ENCODE peak calls at places on chromosomes 5 and 9, in ten cellular contexts. H is islet precursor cell; E is ELR; A is activated CD4-positive, alpha-beta T cell treated with anti-CD3 and anti-CD28 coated beads, Interleukin-2, amount 50 U/mL, for 1 hour; R is foreskin fibroblast; I is ACHN; V is HCEC 1CT; Y is SW480; G is amniotic stem cell; Z is mucosa of descending colon. T is an unnamed sample.
A peak's percentile ranks its signal among the peaks of the same experiment; 100 is the strongest.

GRCh38 chr9:136604823-136605525 is 57.7 kb upstream of the EGFL7 start:
- DNase-seq in Y (no peak), H (no peak), V (no peak), I (no peak), E (no peak), A (no peak), G (no peak), R (no peak), Z (peak; percentile 89), T (no peak)

GRCh38 chr9:78383130-78383529 is 86.2 kb downstream of the PSAT1 start:
- DNase-seq in E (peak; percentile 32), H (no peak), Y (peak; percentile 2), A (no peak), G (peak; percentile 31), V (peak; percentile 57), Z (no peak), R (peak; percentile 41), I (no peak), T (no peak)

GRCh38 chr5:25285116-25285515 is 640.3 kb upstream of the CDH10 start:
- DNase-seq in Y (no peak), I (peak; percentile 41), H (no peak), E (no peak), R (no peak), V (no peak), Z (no peak), G (no peak), A (no peak), T (no peak)

GRCh38 chr9:92626484-92626883 is 43.4 kb downstream of the IPPK start:
- DNase-seq in Y (no peak), E (no peak), V (no peak), A (no peak), Z (no peak), H (no peak), R (no peak), G (no peak), I (no peak), T (no peak)

GRCh38 chr9:1276474-1276873 is 226.3 kb downstream of the DMRT2 start:
- DNase-seq in R (no peak), G (no peak), V (no peak), Y (no peak), A (no peak), H (no peak), Z (no peak), E (no peak), I (no peak), T (no peak)

GRCh38 chr5:76542887-76543690 is 80.1 kb downstream of the F2RL2 start:
- DNase-seq in R (no peak), A (peak; percentile 55), Z (no peak), H (no peak), G (no peak), Y (no peak), I (no peak), E (no peak), V (no peak), T (peak; percentile 60)

GRCh38 chr9:96553070-96553469 is 66.6 kb downstream of the CDC14B start:
- DNase-seq in A (no peak), R (peak; percentile 60), Y (no peak), I (no peak), V (peak; percentile 85), G (peak; percentile 67), E (peak; percentile 94), Z (no peak), H (no peak), T (no peak)

GRCh38 chr5:107388111-107388861 is 282.5 kb downstream of the EFNA5 start:
- DNase-seq in V (peak; percentile 90), R (peak; percentile 89), A (no peak), H (no peak), I (no peak), G (peak; percentile 57), Z (no peak), E (peak; percentile 66), Y (peak; percentile 71), T (no peak)

GRCh38 chr5:62307364-62307689 is 1.3 kb downstream of the KIF2A start:
- DNase-seq in Y (no peak), Z (no peak), E (no peak), I (no peak), G (no peak), A (no peak), V (no peak), R (no peak), H (no peak), T (no peak)

GRCh38 chr9:118782790-118783463 is 586.3 kb downstream of the BRINP1 start:
- DNase-seq in G (no peak), H (no peak), Y (no peak), E (no peak), A (no peak), V (no peak), I (no peak), Z (no peak), R (no peak), T (no peak)

GRCh38 chr5:149210968-149211495 is 60.6 kb upstream of the AFAP1L1 start:
- DNase-seq in E (peak; percentile 37), H (no peak), I (no peak), G (no peak), Z (no peak), V (no peak), Y (peak; percentile 72), R (no peak), A (no peak), T (no peak)

GRCh38 chr9:90544488-90544887 is 98.1 kb downstream of the DIRAS2 start:
- DNase-seq in Y (no peak), Z (no peak), G (no peak), E (no peak), V (no peak), A (no peak), I (no peak), R (no peak), H (no peak), T (no peak)

GRCh38 chr9:135914921-135915320 is 7.6 kb upstream of the CAMSAP1 start:
- DNase-seq in H (no peak), A (no peak), Z (no peak), V (peak; percentile 41), Y (no peak), G (no peak), E (peak; percentile 64), I (no peak), R (peak; percentile 21), T (no peak)

GRCh38 chr9:136328622-136329041 is 1.3 kb downstream of the GPSM1 start:
- DNase-seq in H (no peak), A (no peak), R (peak; percentile 43), Z (no peak), I (no peak), E (peak; percentile 43), Y (no peak), V (no peak), G (no peak), T (no peak)

GRCh38 chr5:119327018-119327417 is 28.8 kb upstream of the TNFAIP8 start:
- DNase-seq in V (no peak), R (peak; percentile 62), I (no peak), Z (no peak), Y (no peak), A (no peak), E (no peak), H (no peak), G (no peak), T (no peak)

GRCh38 chr9:92563701-92564100 is 27.9 kb upstream of the ECM2 start:
- DNase-seq in H (no peak), R (no peak), V (no peak), A (no peak), E (no peak), G (no peak), Y (no peak), I (no peak), Z (no peak), T (no peak)

GRCh38 chr9:112355305-112355953 is 22.0 kb upstream of the PTBP3 start:
- DNase-seq in V (no peak), R (no peak), G (no peak), I (no peak), Z (no peak), E (no peak), H (no peak), Y (no peak), A (no peak), T (no peak)

GRCh38 chr5:26518065-26518464 is 520.3 kb downstream of the CDH9 start:
- DNase-seq in H (no peak), Z (no peak), G (no peak), I (no peak), A (no peak), Y (no peak), R (no peak), V (no peak), E (no peak), T (no peak)

GRCh38 chr5:14134086-14134485 is 9.1 kb upstream of the TRIO start:
- DNase-seq in G (no peak), E (no peak), Z (no peak), H (no peak), A (no peak), V (no peak), I (no peak), Y (no peak), R (no peak), T (no peak)

GRCh38 chr9:32581512-32582143 is 8.7 kb upstream of the NDUFB6 start:
- DNase-seq in E (peak; percentile 71), H (peak; percentile 67), G (peak; percentile 17), V (peak; percentile 54), Z (no peak), Y (peak; percentile 55), R (peak; percentile 42), A (peak; percentile 7), I (peak; percentile 59), T (no peak)

GRCh38 chr5:83780681-83781080 is 60.0 kb upstream of the HAPLN1 start:
- DNase-seq in H (no peak), A (no peak), Y (no peak), E (peak; percentile 22), I (no peak), R (no peak), Z (no peak), V (peak; percentile 3), G (no peak), T (no peak)

GRCh38 chr9:130896233-130897012 is at the start of gene QRFP:
- DNase-seq in I (peak; percentile 8), H (no peak), E (no peak), G (no peak), Y (peak; percentile 44), V (no peak), A (no peak), Z (no peak), R (no peak), T (no peak)

T was measured in activated T-helper 2 cell treated with anti-CD3 and anti-CD28 coated beads, Interferon-gamma antibody, Interleukin-2, Interleukin-4, amounts not matched to agents 10 μg/mL and 5 μg/mL and 100 μg/mL, durations not matched to agents 14 hours and 24 hours and 36 hours.